ENCODE peak calls at places on chromosomes 2 and 18, in eight cellular contexts. One of them, this sample, is unnamed.

GRCh38 chr2:203501870-203502269 is 33.2 kb downstream of the RAPH1 start:
- DNase-seq in colonic mucosa: no peak
- DNase-seq in HCT116: no peak
- DNase-seq in A549: no peak
- DNase-seq in psoas muscle: no peak
- DNase-seq in AG09309: no peak
- DNase-seq in lower lobe of right lung: no peak
- DNase-seq in choroid plexus epithelial cell: no peak
- DNase-seq in this sample: no peak

GRCh38 chr18:23998811-23999210 is 15.7 kb upstream of the TTC39C start:
- DNase-seq in colonic mucosa: peak
- DNase-seq in HCT116: peak
- DNase-seq in A549: peak
- DNase-seq in psoas muscle: no peak
- DNase-seq in AG09309: no peak
- DNase-seq in lower lobe of right lung: no peak
- DNase-seq in choroid plexus epithelial cell: no peak
- DNase-seq in this sample: no peak

GRCh38 chr2:102486941-102487702 is 14.1 kb downstream of the SLC9A4 start:
- DNase-seq in colonic mucosa: no peak
- DNase-seq in HCT116: no peak
- DNase-seq in A549: no peak
- DNase-seq in psoas muscle: no peak
- DNase-seq in AG09309: no peak
- DNase-seq in lower lobe of right lung: no peak
- DNase-seq in choroid plexus epithelial cell: no peak
- DNase-seq in this sample: no peak

GRCh38 chr2:46873632-46874068 is 42.0 kb downstream of the MCFD2 start:
- DNase-seq in colonic mucosa: peak
- DNase-seq in HCT116: peak
- DNase-seq in A549: peak
- DNase-seq in psoas muscle: peak
- DNase-seq in AG09309: peak
- DNase-seq in lower lobe of right lung: no peak
- DNase-seq in choroid plexus epithelial cell: peak
- DNase-seq in this sample: peak

GRCh38 chr2:109736177-109736827 is 57.8 kb upstream of the RGPD5 start:
- DNase-seq in colonic mucosa: peak
- DNase-seq in HCT116: peak
- DNase-seq in A549: peak
- DNase-seq in psoas muscle: no peak
- DNase-seq in AG09309: no peak
- DNase-seq in lower lobe of right lung: peak
- DNase-seq in choroid plexus epithelial cell: peak
- DNase-seq in this sample: peak

GRCh38 chr2:174492963-174493431 is 6.2 kb upstream of the GPR155 start:
- DNase-seq in colonic mucosa: no peak
- DNase-seq in HCT116: no peak
- DNase-seq in A549: no peak
- DNase-seq in psoas muscle: no peak
- DNase-seq in AG09309: no peak
- DNase-seq in lower lobe of right lung: no peak
- DNase-seq in choroid plexus epithelial cell: peak
- DNase-seq in this sample: peak

GRCh38 chr18:7000484-7001096 is 117.0 kb downstream of the LAMA1 start:
- DNase-seq in colonic mucosa: peak
- DNase-seq in HCT116: no peak
- DNase-seq in A549: no peak
- DNase-seq in psoas muscle: no peak
- DNase-seq in AG09309: no peak
- DNase-seq in lower lobe of right lung: no peak
- DNase-seq in choroid plexus epithelial cell: peak
- DNase-seq in this sample: no peak

GRCh38 chr2:142965464-142965863 is 88.0 kb downstream of the KYNU start:
- DNase-seq in colonic mucosa: no peak
- DNase-seq in HCT116: no peak
- DNase-seq in A549: no peak
- DNase-seq in psoas muscle: no peak
- DNase-seq in AG09309: no peak
- DNase-seq in lower lobe of right lung: no peak
- DNase-seq in choroid plexus epithelial cell: peak
- DNase-seq in this sample: no peak

GRCh38 chr2:142307086-142307485 is 176.3 kb upstream of the LRP1B start:
- DNase-seq in colonic mucosa: no peak
- DNase-seq in HCT116: no peak
- DNase-seq in A549: no peak
- DNase-seq in psoas muscle: no peak
- DNase-seq in AG09309: no peak
- DNase-seq in lower lobe of right lung: no peak
- DNase-seq in choroid plexus epithelial cell: no peak
- DNase-seq in this sample: no peak

GRCh38 chr18:23619388-23619873 is 33.1 kb upstream of the NPC1 start:
- DNase-seq in colonic mucosa: no peak
- DNase-seq in HCT116: no peak
- DNase-seq in A549: no peak
- DNase-seq in psoas muscle: peak
- DNase-seq in AG09309: no peak
- DNase-seq in lower lobe of right lung: peak
- DNase-seq in choroid plexus epithelial cell: peak
- DNase-seq in this sample: peak

GRCh38 chr2:129884221-129884786 is 95.2 kb upstream of the RAB6C start:
- DNase-seq in colonic mucosa: no peak
- DNase-seq in HCT116: no peak
- DNase-seq in A549: no peak
- DNase-seq in psoas muscle: no peak
- DNase-seq in AG09309: no peak
- DNase-seq in lower lobe of right lung: no peak
- DNase-seq in choroid plexus epithelial cell: no peak
- DNase-seq in this sample: no peak

GRCh38 chr2:23549821-23550535 is 165.0 kb downstream of the KLHL29 start:
- DNase-seq in colonic mucosa: no peak
- DNase-seq in HCT116: no peak
- DNase-seq in A549: no peak
- DNase-seq in psoas muscle: no peak
- DNase-seq in AG09309: no peak
- DNase-seq in lower lobe of right lung: no peak
- DNase-seq in choroid plexus epithelial cell: peak
- DNase-seq in this sample: no peak

GRCh38 chr2:170975127-170975942 is 46.3 kb downstream of the GORASP2 start:
- DNase-seq in colonic mucosa: no peak
- DNase-seq in HCT116: no peak
- DNase-seq in A549: no peak
- DNase-seq in psoas muscle: no peak
- DNase-seq in AG09309: no peak
- DNase-seq in lower lobe of right lung: no peak
- DNase-seq in choroid plexus epithelial cell: no peak
- DNase-seq in this sample: no peak

GRCh38 chr2:39024833-39025232 is 96.0 kb downstream of the SOS1 start:
- DNase-seq in colonic mucosa: no peak
- DNase-seq in HCT116: peak
- DNase-seq in A549: peak
- DNase-seq in psoas muscle: no peak
- DNase-seq in AG09309: no peak
- DNase-seq in lower lobe of right lung: no peak
- DNase-seq in choroid plexus epithelial cell: peak
- DNase-seq in this sample: no peak

GRCh38 chr2:79437416-79438281 is 75.2 kb upstream of the CTNNA2 start:
- DNase-seq in colonic mucosa: no peak
- DNase-seq in HCT116: no peak
- DNase-seq in A549: no peak
- DNase-seq in psoas muscle: no peak
- DNase-seq in AG09309: no peak
- DNase-seq in lower lobe of right lung: no peak
- DNase-seq in choroid plexus epithelial cell: peak
- DNase-seq in this sample: no peak

GRCh38 chr18:10377956-10378355 is 76.5 kb upstream of the APCDD1 start:
- DNase-seq in colonic mucosa: no peak
- DNase-seq in HCT116: no peak
- DNase-seq in A549: no peak
- DNase-seq in psoas muscle: no peak
- DNase-seq in AG09309: peak
- DNase-seq in lower lobe of right lung: no peak
- DNase-seq in choroid plexus epithelial cell: no peak
- DNase-seq in this sample: no peak

GRCh38 chr18:48609820-48610815 is 71.3 kb downstream of the CTIF start:
- DNase-seq in colonic mucosa: no peak
- DNase-seq in HCT116: no peak
- DNase-seq in A549: no peak
- DNase-seq in psoas muscle: no peak
- DNase-seq in AG09309: no peak
- DNase-seq in lower lobe of right lung: no peak
- DNase-seq in choroid plexus epithelial cell: no peak
- DNase-seq in this sample: no peak

GRCh38 chr2:38121481-38121880 is 45.5 kb upstream of the CYP1B1 start:
- DNase-seq in colonic mucosa: no peak
- DNase-seq in HCT116: no peak
- DNase-seq in A549: no peak
- DNase-seq in psoas muscle: no peak
- DNase-seq in AG09309: no peak
- DNase-seq in lower lobe of right lung: no peak
- DNase-seq in choroid plexus epithelial cell: no peak
- DNase-seq in this sample: no peak

GRCh38 chr2:181394741-181395437 is 62.3 kb upstream of the ITGA4 start:
- DNase-seq in colonic mucosa: no peak
- DNase-seq in HCT116: no peak
- DNase-seq in A549: no peak
- DNase-seq in psoas muscle: no peak
- DNase-seq in AG09309: no peak
- DNase-seq in lower lobe of right lung: no peak
- DNase-seq in choroid plexus epithelial cell: no peak
- DNase-seq in this sample: no peak

GRCh38 chr2:66579494-66579893 is 144.6 kb downstream of the MEIS1 start:
- DNase-seq in colonic mucosa: no peak
- DNase-seq in HCT116: no peak
- DNase-seq in A549: no peak
- DNase-seq in psoas muscle: no peak
- DNase-seq in AG09309: no peak
- DNase-seq in lower lobe of right lung: no peak
- DNase-seq in choroid plexus epithelial cell: no peak
- DNase-seq in this sample: no peak
- H3K4me3 ChIP-seq in colonic mucosa: no peak
- H3K4me3 ChIP-seq in HCT116: no peak
- H3K4me3 ChIP-seq in A549: no peak
- H3K4me3 ChIP-seq in psoas muscle: no peak
- H3K4me3 ChIP-seq in AG09309: no peak
- H3K4me3 ChIP-seq in lower lobe of right lung: peak
- H3K4me3 ChIP-seq in choroid plexus epithelial cell: no peak
- H3K4me3 ChIP-seq in this sample: no peak

DNA sequence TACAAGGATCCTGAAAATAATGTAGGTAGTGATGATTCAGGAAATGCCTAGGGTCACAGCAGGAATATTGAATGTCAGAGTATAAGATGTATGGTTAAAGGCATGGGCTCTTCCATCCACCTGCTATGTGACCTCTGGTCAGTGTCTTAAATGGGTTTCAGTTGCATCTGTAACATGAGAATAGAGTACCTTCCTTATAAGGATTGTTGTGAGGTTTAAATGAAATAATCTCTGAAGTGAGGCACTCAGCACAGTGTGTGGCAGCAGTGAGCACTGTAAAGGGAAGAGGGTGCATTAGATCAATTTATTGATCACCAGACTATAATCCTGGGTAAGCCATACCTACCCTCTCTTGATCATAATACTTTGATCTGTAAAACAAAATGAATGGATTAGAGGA is 319.1 kb downstream of the SLC4A3 start:
- DNase-seq in colonic mucosa: no peak
- DNase-seq in HCT116: no peak
- DNase-seq in A549: no peak
- DNase-seq in psoas muscle: no peak
- DNase-seq in AG09309: no peak
- DNase-seq in lower lobe of right lung: no peak
- DNase-seq in choroid plexus epithelial cell: no peak
- DNase-seq in this sample: no peak
- TF ChIP-seq CTCF in colonic mucosa: no peak
- TF ChIP-seq CTCF in HCT116: no peak
- TF ChIP-seq CTCF in A549: no peak
- TF ChIP-seq CTCF in psoas muscle: no peak
- TF ChIP-seq CTCF in AG09309: no peak
- TF ChIP-seq CTCF in lower lobe of right lung: no peak
- TF ChIP-seq CTCF in choroid plexus epithelial cell: no peak
- TF ChIP-seq CTCF in this sample: no peak

GRCh38 chr18:79797518-79798345 is at the start of gene KCNG2:
- DNase-seq in colonic mucosa: no peak
- DNase-seq in HCT116: no peak
- DNase-seq in A549: peak
- DNase-seq in psoas muscle: peak
- DNase-seq in AG09309: no peak
- DNase-seq in lower lobe of right lung: no peak
- DNase-seq in choroid plexus epithelial cell: peak
- DNase-seq in this sample: no peak

GRCh38 chr18:79798346-79798998 is 734 bp downstream of the KCNG2 start:
- DNase-seq in colonic mucosa: no peak
- DNase-seq in HCT116: no peak
- DNase-seq in A549: no peak
- DNase-seq in psoas muscle: peak
- DNase-seq in AG09309: no peak
- DNase-seq in lower lobe of right lung: no peak
- DNase-seq in choroid plexus epithelial cell: no peak
- DNase-seq in this sample: peak

GRCh38 chr18:79795446-79795845 is 2.3 kb upstream of the KCNG2 start:
- DNase-seq in colonic mucosa: no peak
- DNase-seq in HCT116: no peak
- DNase-seq in A549: no peak
- DNase-seq in psoas muscle: peak
- DNase-seq in AG09309: no peak
- DNase-seq in lower lobe of right lung: no peak
- DNase-seq in choroid plexus epithelial cell: no peak
- DNase-seq in this sample: no peak

GRCh38 chr18:79796016-79796415 is 1.7 kb upstream of the KCNG2 start:
- DNase-seq in colonic mucosa: no peak
- DNase-seq in HCT116: no peak
- DNase-seq in A549: no peak
- DNase-seq in psoas muscle: no peak
- DNase-seq in AG09309: no peak
- DNase-seq in lower lobe of right lung: no peak
- DNase-seq in choroid plexus epithelial cell: peak
- DNase-seq in this sample: no peak

GRCh38 chr18:79796531-79797390 is 977 bp upstream of the KCNG2 start:
- DNase-seq in colonic mucosa: no peak
- DNase-seq in HCT116: no peak
- DNase-seq in A549: no peak
- DNase-seq in psoas muscle: peak
- DNase-seq in AG09309: no peak
- DNase-seq in lower lobe of right lung: no peak
- DNase-seq in choroid plexus epithelial cell: peak
- DNase-seq in this sample: no peak
- H3K4me3 ChIP-seq in colonic mucosa: no peak
- H3K4me3 ChIP-seq in HCT116: no peak
- H3K4me3 ChIP-seq in A549: no peak
- H3K4me3 ChIP-seq in psoas muscle: no peak
- H3K4me3 ChIP-seq in AG09309: no peak
- H3K4me3 ChIP-seq in lower lobe of right lung: no peak
- H3K4me3 ChIP-seq in choroid plexus epithelial cell: peak
- H3K4me3 ChIP-seq in this sample: no peak

GRCh38 chr2:145654156-145654555 is 1134.2 kb upstream of the ZEB2 start:
- DNase-seq in colonic mucosa: no peak
- DNase-seq in HCT116: no peak
- DNase-seq in A549: no peak
- DNase-seq in psoas muscle: no peak
- DNase-seq in AG09309: no peak
- DNase-seq in lower lobe of right lung: no peak
- DNase-seq in choroid plexus epithelial cell: no peak
- DNase-seq in this sample: no peak
- TF ChIP-seq CTCF in colonic mucosa: no peak
- TF ChIP-seq CTCF in HCT116: no peak
- TF ChIP-seq CTCF in A549: no peak
- TF ChIP-seq CTCF in psoas muscle: no peak
- TF ChIP-seq CTCF in AG09309: no peak
- TF ChIP-seq CTCF in lower lobe of right lung: no peak
- TF ChIP-seq CTCF in choroid plexus epithelial cell: no peak
- TF ChIP-seq CTCF in this sample: no peak

GRCh38 chr2:235220331-235220730 is 268.5 kb downstream of the SH3BP4 start:
- DNase-seq in colonic mucosa: no peak
- DNase-seq in HCT116: no peak
- DNase-seq in A549: no peak
- DNase-seq in psoas muscle: no peak
- DNase-seq in AG09309: no peak
- DNase-seq in lower lobe of right lung: no peak
- DNase-seq in choroid plexus epithelial cell: no peak
- DNase-seq in this sample: no peak
- H3K4me3 ChIP-seq in colonic mucosa: no peak
- H3K4me3 ChIP-seq in HCT116: no peak
- H3K4me3 ChIP-seq in A549: no peak
- H3K4me3 ChIP-seq in psoas muscle: no peak
- H3K4me3 ChIP-seq in AG09309: no peak
- H3K4me3 ChIP-seq in lower lobe of right lung: no peak
- H3K4me3 ChIP-seq in choroid plexus epithelial cell: no peak
- H3K4me3 ChIP-seq in this sample: no peak